ENCODE peak calls at places on chromosomes 11 and 22, in eight cellular contexts. Q is esophagus muscularis mucosa, E is Caco-2, G is GM23338, O is mucosa of descending colon, D is A673, A is sigmoid colon, V is osteoblast. S is an unnamed sample.

GRCh38 chr11:64650923-64651523 is 60.0 kb downstream of the SLC22A12 start:
- DNase-seq in Q (no peak), E (peak; percentile 31), G (peak; percentile 78), O (no peak), D (no peak), A (no peak), V (peak; percentile 92), S (no peak)

GRCh38 chr11:96103721-96104120 is 179.8 kb upstream of the MTMR2 start:
- DNase-seq in Q (no peak), E (no peak), G (no peak), O (no peak), D (no peak), A (no peak), V (no peak), S (no peak)

GRCh38 chr11:114596175-114596919 is 761 bp upstream of the NXPE4 start:
- DNase-seq in Q (peak; percentile 82), E (no peak), G (no peak), O (peak; percentile 49), D (no peak), A (no peak), V (peak; percentile 22), S (no peak)

GRCh38 chr11:132024587-132025295 is 654.3 kb downstream of the NTM start:
- DNase-seq in Q (peak; percentile 47), E (no peak), G (no peak), O (no peak), D (no peak), A (no peak), V (peak; percentile 87), S (no peak)

GRCh38 chr22:36197601-36198146 is 3.9 kb downstream of the APOL4 start:
- DNase-seq in Q (no peak), E (no peak), G (peak; percentile 42), O (no peak), D (no peak), A (no peak), V (no peak), S (no peak)

GRCh38 chr22:27124336-27125023 is 467.1 kb downstream of the MIAT start:
- DNase-seq in Q (no peak), E (no peak), G (no peak), O (peak; percentile 24), D (no peak), A (peak; percentile 79), V (no peak), S (no peak)

GRCh38 chr11:12077535-12078280 is 32.7 kb upstream of the MICAL2 start:
- DNase-seq in Q (no peak), E (no peak), G (no peak), O (no peak), D (no peak), A (no peak), V (peak; percentile 27), S (no peak)

GRCh38 chr11:82972103-82972502 is 70.6 kb downstream of the DDIAS start:
- DNase-seq in Q (no peak), E (no peak), G (no peak), O (no peak), D (no peak), A (no peak), V (no peak), S (no peak)

GRCh38 chr11:70127653-70128434 is 49.7 kb downstream of the ANO1 start:
- DNase-seq in Q (no peak), E (no peak), G (no peak), O (no peak), D (no peak), A (no peak), V (peak; percentile 88), S (no peak)

GRCh38 chr11:35177370-35177769 is 38.4 kb downstream of the CD44 start:
- DNase-seq in Q (no peak), E (no peak), G (no peak), O (no peak), D (no peak), A (no peak), V (no peak), S (peak; percentile 69)

GRCh38 chr11:63764712-63765631 is 3.6 kb downstream of the ZFTA start:
- DNase-seq in Q (no peak), E (peak; percentile 82), G (peak; percentile 68), O (peak; percentile 60), D (peak; percentile 46), A (no peak), V (peak; percentile 90), S (no peak)

GRCh38 chr11:100592619-100593309 is 94.3 kb upstream of the ARHGAP42 start:
- DNase-seq in Q (no peak), E (no peak), G (no peak), O (no peak), D (no peak), A (no peak), V (no peak), S (no peak)

GRCh38 chr11:130389315-130389935 is 39.0 kb downstream of the ADAMTS8 start:
- DNase-seq in Q (no peak), E (no peak), G (no peak), O (peak; percentile 70), D (no peak), A (no peak), V (no peak), S (peak; percentile 5)

GRCh38 chr11:117239295-117239694 is 6.8 kb downstream of the RNF214 start:
- DNase-seq in Q (no peak), E (no peak), G (no peak), O (no peak), D (no peak), A (no peak), V (peak; percentile 97), S (no peak)

GRCh38 chr11:82960000-82960778 is 58.7 kb downstream of the DDIAS start:
- DNase-seq in Q (no peak), E (no peak), G (no peak), O (no peak), D (no peak), A (no peak), V (no peak), S (peak; percentile 83)

GRCh38 chr11:121681536-121681935 is 228.8 kb upstream of the SORL1-AS1 start:
- DNase-seq in Q (no peak), E (no peak), G (no peak), O (no peak), D (no peak), A (no peak), V (no peak), S (no peak)

GRCh38 chr11:122202951-122203456 is 87.0 kb upstream of the BLID start:
- DNase-seq in Q (peak; percentile 94), E (peak; percentile 82), G (peak; percentile 86), O (peak; percentile 39), D (peak; percentile 90), A (peak; percentile 89), V (peak; percentile 78), S (no peak)

GRCh38 chr11:16793511-16793910 is 55.1 kb downstream of the C11orf58 start:
- DNase-seq in Q (no peak), E (no peak), G (no peak), O (no peak), D (no peak), A (no peak), V (peak; percentile 26), S (no peak)

GRCh38 chr11:56842829-56843794 is 94.6 kb upstream of the OR9G4 start:
- DNase-seq in Q (no peak), E (no peak), G (no peak), O (no peak), D (no peak), A (no peak), V (no peak), S (no peak)

GRCh38 chr11:126061707-126062678 is 673 bp downstream of the CDON start:
- DNase-seq in Q (no peak), E (peak; percentile 72), G (peak; percentile 87), O (peak; percentile 40), D (peak; percentile 77), A (peak; percentile 78), V (peak; percentile 87), S (peak; percentile 21)

GRCh38 chr11:47980907-47981621 is 705 bp downstream of the PTPRJ start:
- DNase-seq in Q (no peak), E (peak; percentile 67), G (peak; percentile 83), O (peak; percentile 64), D (peak; percentile 72), A (peak; percentile 67), V (peak; percentile 97), S (no peak)

GRCh38 chr11:57440744-57441414 is 14.0 kb upstream of the SLC43A3 start:
- DNase-seq in Q (no peak), E (no peak), G (no peak), O (no peak), D (no peak), A (no peak), V (peak; percentile 48), S (no peak)

GRCh38 chr11:116865696-116866095 is 28.3 kb upstream of the APOA1 start:
- DNase-seq in Q (no peak), E (no peak), G (no peak), O (no peak), D (peak; percentile 63), A (no peak), V (no peak), S (no peak)

GRCh38 chr22:35835998-35836691 is 118.5 kb downstream of the APOL5 start:
- DNase-seq in Q (no peak), E (peak; percentile 66), G (peak; percentile 84), O (peak; percentile 64), D (peak; percentile 71), A (peak; percentile 76), V (peak; percentile 62), S (no peak)

GRCh38 chr11:109075976-109076375 is 346.0 kb upstream of the C11orf87 start:
- DNase-seq in Q (no peak), E (no peak), G (no peak), O (no peak), D (no peak), A (no peak), V (no peak), S (no peak)

DNA sequence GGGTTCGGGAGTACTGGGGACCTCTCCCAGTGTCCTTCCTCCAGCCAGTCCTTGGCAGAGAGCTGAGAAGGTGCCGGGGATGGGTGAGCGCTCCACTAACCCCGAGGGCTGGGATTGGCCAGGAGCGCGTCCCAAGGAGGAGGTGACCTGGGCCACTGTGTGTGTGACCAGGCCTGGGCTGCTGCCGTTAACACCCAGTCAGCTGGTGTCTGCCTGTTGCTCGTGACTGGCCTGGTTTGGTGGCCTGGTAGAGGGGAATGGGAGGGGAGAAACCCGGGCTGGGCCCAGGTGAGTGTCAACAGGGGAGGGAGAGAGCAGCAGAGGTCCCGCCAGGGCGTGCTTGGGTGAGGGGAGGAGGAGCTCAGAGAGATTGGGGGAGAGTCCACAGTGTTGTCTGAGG is 29.9 kb upstream of the GRAMD4 start:
- DNase-seq in Q (no peak), E (no peak), G (no peak), O (no peak), D (no peak), A (no peak), V (no peak), S (no peak)
- H3K4me1 ChIP-seq in Q (peaks cover 80% of the 10 kb centered on the region), E (no peaks in the 10 kb centered on the region), G (peaks cover 3% of the 10 kb centered on the region), O (peaks cover 35% of the 10 kb centered on the region), D (no peaks in the 10 kb centered on the region), A (peaks cover 13% of the 10 kb centered on the region), V (peaks cover 7% of the 10 kb centered on the region), S (peaks cover 30% of the 10 kb centered on the region)

GRCh38 chr22:19877626-19878339 is 23.1 kb upstream of the GNB1L start:
- DNase-seq in Q (no peak), E (no peak), G (no peak), O (no peak), D (no peak), A (peak; percentile 56), V (peak; percentile 98), S (no peak)
- H3K4me1 ChIP-seq in Q (peaks cover 37% of the 10 kb centered on the region), E (peaks cover 30% of the 10 kb centered on the region), G (peaks cover 18% of the 10 kb centered on the region), O (peaks cover 29% of the 10 kb centered on the region), D (peaks cover 39% of the 10 kb centered on the region), A (peaks cover 62% of the 10 kb centered on the region), V (peaks cover 68% of the 10 kb centered on the region), S (peaks cover 18% of the 10 kb centered on the region)

GRCh38 chr22:38311331-38311635 is 6.0 kb downstream of the CSNK1E start:
- DNase-seq in Q (no peak), E (no peak), G (no peak), O (no peak), D (peak; percentile 72), A (no peak), V (peak; percentile 90), S (no peak)
- H3K4me1 ChIP-seq in Q (peaks cover 98% of the 10 kb centered on the region), E (peaks cover 6% of the 10 kb centered on the region), G (peaks cover 76% of the 10 kb centered on the region), O (peaks cover 31% of the 10 kb centered on the region), D (peaks cover 60% of the 10 kb centered on the region), A (peaks cover 84% of the 10 kb centered on the region), V (peaks cover 55% of the 10 kb centered on the region), S (peaks cover 51% of the 10 kb centered on the region)

GRCh38 chr11:61833478-61833877 is 5.4 kb downstream of the FADS2 start:
- DNase-seq in Q (no peak), E (no peak), G (no peak), O (no peak), D (peak; percentile 77), A (no peak), V (no peak), S (no peak)
- H3K4me1 ChIP-seq in Q (peaks cover 47% of the 10 kb centered on the region), E (peaks cover 15% of the 10 kb centered on the region), G (peaks cover 64% of the 10 kb centered on the region), O (no peaks in the 10 kb centered on the region), D (peaks cover 72% of the 10 kb centered on the region), A (peaks cover 41% of the 10 kb centered on the region), V (peaks cover 19% of the 10 kb centered on the region), S (peaks cover 28% of the 10 kb centered on the region)

S was measured in CD4-positive, alpha-beta memory T cell.